ENCODE peak calls at places on chromosomes 3 and 15, in seven cellular contexts. One of them, this sample, is unnamed.

GRCh38 chr3:129052675-129053074 is 7.9 kb upstream of the GP9 start:
- DNase-seq in IMR-90: no peak
- DNase-seq in mesenchymal stem cell: no peak
- DNase-seq in H1: no peak
- DNase-seq in trophoblast cell: no peak
- DNase-seq in mesendoderm: no peak
- DNase-seq in H9: no peak
- DNase-seq in this sample: no peak

GRCh38 chr3:126926684-126927404 is 56.1 kb upstream of the PLXNA1 start:
- DNase-seq in H9: no peak
- DNase-seq in mesendoderm: no peak
- DNase-seq in H1: no peak
- DNase-seq in mesenchymal stem cell: peak; percentile 89
- DNase-seq in IMR-90: peak; percentile 89
- DNase-seq in trophoblast cell: no peak
- DNase-seq in this sample: no peak

GRCh38 chr3:188157971-188158370 is 4.0 kb downstream of the LPP start:
- DNase-seq in IMR-90: no peak
- DNase-seq in mesenchymal stem cell: no peak
- DNase-seq in mesendoderm: no peak
- DNase-seq in trophoblast cell: peak; percentile 3
- DNase-seq in H1: no peak
- DNase-seq in H9: no peak
- DNase-seq in this sample: no peak

GRCh38 chr15:66454143-66454542 is 43.4 kb downstream of the SNAPC5 start:
- DNase-seq in mesenchymal stem cell: no peak
- DNase-seq in H1: no peak
- DNase-seq in IMR-90: peak; percentile 32
- DNase-seq in mesendoderm: no peak
- DNase-seq in trophoblast cell: no peak
- DNase-seq in H9: no peak
- DNase-seq in this sample: no peak

GRCh38 chr3:139098391-139098790 is 53.7 kb upstream of the PRR23C start:
- DNase-seq in trophoblast cell: no peak
- DNase-seq in H9: no peak
- DNase-seq in mesenchymal stem cell: no peak
- DNase-seq in H1: no peak
- DNase-seq in mesendoderm: no peak
- DNase-seq in IMR-90: no peak
- DNase-seq in this sample: no peak

GRCh38 chr3:134087046-134087974 is 57.6 kb upstream of the SLCO2A1 start:
- DNase-seq in H1: no peak
- DNase-seq in mesendoderm: no peak
- DNase-seq in mesenchymal stem cell: no peak
- DNase-seq in trophoblast cell: no peak
- DNase-seq in H9: no peak
- DNase-seq in IMR-90: peak; percentile 55
- DNase-seq in this sample: no peak

GRCh38 chr3:58474348-58474911 is 17.5 kb upstream of the KCTD6 start:
- DNase-seq in H1: no peak
- DNase-seq in mesendoderm: no peak
- DNase-seq in trophoblast cell: no peak
- DNase-seq in mesenchymal stem cell: no peak
- DNase-seq in IMR-90: no peak
- DNase-seq in H9: no peak
- DNase-seq in this sample: no peak

GRCh38 chr3:129827765-129828164 is 65.7 kb downstream of the TMCC1 start:
- DNase-seq in mesenchymal stem cell: no peak
- DNase-seq in H1: no peak
- DNase-seq in H9: no peak
- DNase-seq in trophoblast cell: no peak
- DNase-seq in mesendoderm: no peak
- DNase-seq in IMR-90: no peak
- DNase-seq in this sample: no peak

GRCh38 chr15:91099616-91100560 is at the start of gene SV2B:
- DNase-seq in trophoblast cell: peak; percentile 48
- DNase-seq in H9: peak; percentile 65
- DNase-seq in mesendoderm: peak; percentile 72
- DNase-seq in H1: no peak
- DNase-seq in IMR-90: peak; percentile 42
- DNase-seq in mesenchymal stem cell: peak; percentile 14
- DNase-seq in this sample: peak; percentile 38

GRCh38 chr15:89105147-89105546 is 16.9 kb downstream of the ABHD2 start:
- DNase-seq in mesenchymal stem cell: peak; percentile 87
- DNase-seq in H9: no peak
- DNase-seq in mesendoderm: no peak
- DNase-seq in H1: no peak
- DNase-seq in IMR-90: peak; percentile 99
- DNase-seq in trophoblast cell: no peak
- DNase-seq in this sample: no peak

GRCh38 chr3:14796403-14797077 is 22.2 kb upstream of the FGD5 start:
- DNase-seq in H1: no peak
- DNase-seq in mesenchymal stem cell: no peak
- DNase-seq in trophoblast cell: no peak
- DNase-seq in IMR-90: no peak
- DNase-seq in mesendoderm: no peak
- DNase-seq in H9: no peak
- DNase-seq in this sample: no peak

GRCh38 chr15:33234019-33234418 is 39.5 kb upstream of the FMN1 start:
- DNase-seq in H9: no peak
- DNase-seq in mesendoderm: peak; percentile 74
- DNase-seq in trophoblast cell: peak; percentile 27
- DNase-seq in IMR-90: peak; percentile 45
- DNase-seq in mesenchymal stem cell: peak; percentile 60
- DNase-seq in H1: no peak
- DNase-seq in this sample: peak; percentile 31
- H2BK120ac ChIP-seq in H9: no peak overlapping the region
- H2BK120ac ChIP-seq in mesendoderm: no peak overlapping the region
- H2BK120ac ChIP-seq in trophoblast cell: no peak overlapping the region
- H2BK120ac ChIP-seq in IMR-90: no peak overlapping the region
- H2BK120ac ChIP-seq in mesenchymal stem cell: no peak overlapping the region
- H2BK120ac ChIP-seq in H1: no peak overlapping the region
- H2BK120ac ChIP-seq in this sample: no peak overlapping the region

GRCh38 chr3:193727089-193727488 is 134.1 kb downstream of the OPA1 start:
- DNase-seq in trophoblast cell: no peak
- DNase-seq in H1: no peak
- DNase-seq in H9: no peak
- DNase-seq in mesenchymal stem cell: no peak
- DNase-seq in mesendoderm: no peak
- DNase-seq in IMR-90: no peak
- DNase-seq in this sample: no peak
- H2BK120ac ChIP-seq in trophoblast cell: no peak overlapping the region
- H2BK120ac ChIP-seq in H1: no peak overlapping the region
- H2BK120ac ChIP-seq in H9: no peak overlapping the region
- H2BK120ac ChIP-seq in mesenchymal stem cell: no peak overlapping the region
- H2BK120ac ChIP-seq in mesendoderm: no peak overlapping the region
- H2BK120ac ChIP-seq in IMR-90: no peak overlapping the region
- H2BK120ac ChIP-seq in this sample: no peak overlapping the region

GRCh38 chr15:40944510-40945296 is 8.6 kb upstream of the CHAC1 start:
- DNase-seq in mesenchymal stem cell: no peak
- DNase-seq in mesendoderm: no peak
- DNase-seq in H9: no peak
- DNase-seq in trophoblast cell: no peak
- DNase-seq in H1: no peak
- DNase-seq in IMR-90: no peak
- DNase-seq in this sample: no peak
- H2BK120ac ChIP-seq in mesenchymal stem cell: no peak overlapping the region
- H2BK120ac ChIP-seq in mesendoderm: no peak overlapping the region
- H2BK120ac ChIP-seq in H9: no peak overlapping the region
- H2BK120ac ChIP-seq in trophoblast cell: no peak overlapping the region
- H2BK120ac ChIP-seq in H1: no peak overlapping the region
- H2BK120ac ChIP-seq in IMR-90: no peak overlapping the region
- H2BK120ac ChIP-seq in this sample: no peak overlapping the region

DNA sequence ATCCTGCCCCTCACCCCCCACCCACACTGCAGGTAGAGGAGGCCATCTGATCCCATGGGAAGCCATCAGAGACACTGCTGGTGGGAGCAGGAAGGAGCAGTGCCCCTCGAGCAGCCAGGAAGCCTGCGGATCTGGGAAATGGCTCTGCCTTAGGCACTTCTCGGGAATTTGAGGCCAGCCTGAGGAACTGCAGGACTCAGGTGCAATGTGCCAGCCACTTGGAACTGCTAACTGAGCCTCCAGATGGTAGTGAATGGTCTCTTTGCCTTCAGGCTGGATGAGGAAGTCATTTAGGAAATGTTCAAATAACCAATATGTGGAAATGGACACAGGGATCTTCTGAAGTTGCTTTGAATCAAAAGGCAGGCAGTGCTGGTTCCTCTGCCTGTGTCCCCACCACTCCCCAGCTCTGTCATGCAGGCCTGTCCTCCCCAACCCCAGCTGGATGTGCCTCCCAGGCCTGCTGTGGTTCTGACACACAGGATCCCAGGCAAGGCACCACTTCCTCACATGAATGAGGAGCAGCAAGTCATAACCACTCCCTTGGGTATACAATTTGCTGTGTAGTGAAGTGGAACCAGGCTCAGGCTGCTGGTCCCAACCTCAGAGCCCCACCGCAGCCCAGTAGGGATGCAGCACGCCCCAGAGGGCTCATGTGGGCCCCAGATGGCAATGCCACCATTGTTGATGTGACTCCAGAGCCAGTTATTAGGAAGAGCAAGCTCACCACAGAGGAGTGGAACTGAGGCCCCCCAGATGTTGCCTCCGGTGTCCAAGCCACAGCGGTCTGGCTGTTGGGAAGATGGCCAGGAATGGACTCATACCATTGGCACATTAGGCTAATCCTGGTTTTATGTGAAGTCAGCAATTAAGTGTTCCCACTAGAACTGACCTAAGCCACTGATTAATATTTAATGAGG is 46.5 kb upstream of the LIMD1 start:
- DNase-seq in mesenchymal stem cell: no peak
- DNase-seq in trophoblast cell: no peak
- DNase-seq in IMR-90: no peak
- DNase-seq in H1: no peak
- DNase-seq in H9: no peak
- DNase-seq in mesendoderm: no peak
- DNase-seq in this sample: no peak
- H2BK120ac ChIP-seq in mesenchymal stem cell: no peak overlapping the region
- H2BK120ac ChIP-seq in trophoblast cell: no peak overlapping the region
- H2BK120ac ChIP-seq in IMR-90: peak overlapping the region; percentile 22
- H2BK120ac ChIP-seq in H1: no peak overlapping the region
- H2BK120ac ChIP-seq in H9: no peak overlapping the region
- H2BK120ac ChIP-seq in mesendoderm: no peak overlapping the region
- H2BK120ac ChIP-seq in this sample: no peak overlapping the region

GRCh38 chr3:111928613-111929012 is 50.2 kb upstream of the ABHD10 start:
- DNase-seq in mesenchymal stem cell: no peak
- DNase-seq in H9: no peak
- DNase-seq in IMR-90: no peak
- DNase-seq in H1: no peak
- DNase-seq in trophoblast cell: no peak
- DNase-seq in mesendoderm: no peak
- DNase-seq in this sample: no peak

GRCh38 chr3:111929484-111929883 is 49.3 kb upstream of the ABHD10 start:
- DNase-seq in H1: no peak
- DNase-seq in IMR-90: no peak
- DNase-seq in mesendoderm: no peak
- DNase-seq in trophoblast cell: no peak
- DNase-seq in H9: no peak
- DNase-seq in mesenchymal stem cell: no peak
- DNase-seq in this sample: no peak

GRCh38 chr3:111936191-111936841 is 42.5 kb upstream of the ABHD10 start:
- DNase-seq in mesendoderm: no peak
- DNase-seq in H1: no peak
- DNase-seq in H9: no peak
- DNase-seq in trophoblast cell: no peak
- DNase-seq in IMR-90: peak; percentile 84
- DNase-seq in mesenchymal stem cell: peak; percentile 74
- DNase-seq in this sample: no peak

GRCh38 chr3:111936967-111937366 is 41.9 kb upstream of the ABHD10 start:
- DNase-seq in mesendoderm: no peak
- DNase-seq in H9: no peak
- DNase-seq in mesenchymal stem cell: peak; percentile 66
- DNase-seq in IMR-90: peak; percentile 50
- DNase-seq in trophoblast cell: no peak
- DNase-seq in H1: no peak
- DNase-seq in this sample: no peak

GRCh38 chr3:111932962-111933361 is 45.9 kb upstream of the ABHD10 start:
- DNase-seq in mesendoderm: no peak
- DNase-seq in H1: no peak
- DNase-seq in IMR-90: no peak
- DNase-seq in H9: no peak
- DNase-seq in mesenchymal stem cell: peak; percentile 6
- DNase-seq in trophoblast cell: no peak
- DNase-seq in this sample: no peak
- H2BK120ac ChIP-seq in mesendoderm: no peak overlapping the region
- H2BK120ac ChIP-seq in H1: no peak overlapping the region
- H2BK120ac ChIP-seq in IMR-90: peak overlapping the region; percentile 65
- H2BK120ac ChIP-seq in H9: no peak overlapping the region
- H2BK120ac ChIP-seq in mesenchymal stem cell: no peak overlapping the region
- H2BK120ac ChIP-seq in trophoblast cell: no peak overlapping the region
- H2BK120ac ChIP-seq in this sample: no peak overlapping the region

GRCh38 chr15:40281057-40281850 is 1.6 kb downstream of the ANKRD63 start:
- DNase-seq in H9: peak; percentile 55
- DNase-seq in trophoblast cell: no peak
- DNase-seq in mesenchymal stem cell: no peak
- DNase-seq in IMR-90: no peak
- DNase-seq in H1: no peak
- DNase-seq in mesendoderm: peak; percentile 62
- DNase-seq in this sample: no peak
- H2BK120ac ChIP-seq in H9: no peak overlapping the region
- H2BK120ac ChIP-seq in trophoblast cell: no peak overlapping the region
- H2BK120ac ChIP-seq in mesenchymal stem cell: peak overlapping the region; percentile 45
- H2BK120ac ChIP-seq in IMR-90: no peak overlapping the region
- H2BK120ac ChIP-seq in H1: no peak overlapping the region
- H2BK120ac ChIP-seq in mesendoderm: no peak overlapping the region
- H2BK120ac ChIP-seq in this sample: peak overlapping the region; percentile 37

DNA sequence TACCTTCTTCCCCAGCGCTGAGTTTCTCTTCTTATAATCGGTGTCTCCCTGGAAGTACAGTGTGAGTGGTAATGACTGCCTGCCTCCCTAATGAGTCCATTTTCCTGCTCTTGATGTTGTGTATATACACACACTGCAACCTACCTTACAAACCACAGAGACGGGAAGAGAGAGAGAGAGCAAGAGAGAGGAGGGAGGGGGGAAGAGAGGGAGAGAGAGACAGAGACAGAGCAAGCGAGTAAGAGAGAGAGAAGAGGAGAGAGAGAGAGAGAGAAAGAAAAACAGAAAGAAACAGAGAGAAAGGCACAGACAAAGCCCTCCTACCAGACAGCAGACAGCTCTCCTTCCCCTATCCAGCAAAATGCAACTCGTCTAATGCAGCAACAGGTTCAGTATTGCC is 46.9 kb downstream of the ZBTB20 start:
- DNase-seq in trophoblast cell: no peak
- DNase-seq in H9: no peak
- DNase-seq in IMR-90: peak; percentile 70
- DNase-seq in H1: no peak
- DNase-seq in mesenchymal stem cell: peak; percentile 75
- DNase-seq in mesendoderm: peak; percentile 7
- DNase-seq in this sample: no peak
- H2BK120ac ChIP-seq in trophoblast cell: no peak overlapping the region
- H2BK120ac ChIP-seq in H9: no peak overlapping the region
- H2BK120ac ChIP-seq in IMR-90: peak overlapping the region; percentile 6
- H2BK120ac ChIP-seq in H1: no peak overlapping the region
- H2BK120ac ChIP-seq in mesenchymal stem cell: no peak overlapping the region
- H2BK120ac ChIP-seq in mesendoderm: no peak overlapping the region
- H2BK120ac ChIP-seq in this sample: no peak overlapping the region

This sample was measured in neuronal stem cell.